ENCODE peak calls at places on chromosomes 6 and 20, in six cellular contexts. F, E, J, R, W and V are unnamed samples.

GRCh38 chr6:73032586-73032985 is 192.7 kb downstream of the KHDC1L start:
- DNase-seq in F (peak), E (peak), J (no peak), R (no peak), W (no peak), V (no peak)

GRCh38 chr20:15708984-15709598 is 864.2 kb downstream of the KIF16B start:
- DNase-seq in F (no peak), E (no peak), J (no peak), R (peak), W (peak), V (peak)

GRCh38 chr6:105611606-105612005 is 208.7 kb upstream of the PREP start:
- DNase-seq in F (no peak), E (no peak), J (no peak), R (no peak), W (no peak), V (no peak)

GRCh38 chr6:43849844-43850243 is 79.8 kb downstream of the VEGFA start:
- DNase-seq in F (peak), E (no peak), J (no peak), R (no peak), W (no peak), V (peak)

GRCh38 chr20:23340524-23340923 is 10.1 kb upstream of the NXT1 start:
- DNase-seq in F (peak), E (peak), J (peak), R (peak), W (peak), V (peak)

GRCh38 chr6:161660666-161661571 is 387.1 kb upstream of the AGPAT4 start:
- DNase-seq in F (no peak), E (no peak), J (no peak), R (no peak), W (no peak), V (peak)

GRCh38 chr6:11712760-11713159 is 65.8 kb downstream of the ADTRP start:
- DNase-seq in F (peak), E (no peak), J (no peak), R (no peak), W (no peak), V (no peak)

GRCh38 chr20:17822039-17822438 is 122.3 kb downstream of the BANF2 start:
- DNase-seq in F (peak), E (no peak), J (no peak), R (no peak), W (no peak), V (no peak)

GRCh38 chr6:151679081-151679480 is 128.4 kb upstream of the ESR1 start:
- DNase-seq in F (peak), E (peak), J (no peak), R (no peak), W (no peak), V (no peak)

GRCh38 chr6:119129968-119130484 is 51.6 kb upstream of the FAM184A start:
- DNase-seq in F (peak), E (peak), J (no peak), R (no peak), W (no peak), V (no peak)

GRCh38 chr6:10451828-10452509 is 37.1 kb upstream of the TFAP2A start:
- DNase-seq in F (peak), E (peak), J (no peak), R (no peak), W (no peak), V (no peak)

GRCh38 chr6:170084166-170084730 is 206.6 kb downstream of the DLL1 start:
- DNase-seq in F (no peak), E (no peak), J (no peak), R (no peak), W (peak), V (no peak)

GRCh38 chr20:12305555-12305954 is 387.9 kb downstream of the BTBD3 start:
- DNase-seq in F (no peak), E (no peak), J (no peak), R (no peak), W (no peak), V (no peak)

GRCh38 chr6:41530476-41530875 is 15.7 kb upstream of the FOXP4 start:
- DNase-seq in F (no peak), E (no peak), J (no peak), R (no peak), W (no peak), V (no peak)

GRCh38 chr6:13453771-13454251 is 33.6 kb downstream of the GFOD1 start:
- DNase-seq in F (no peak), E (peak), J (peak), R (no peak), W (no peak), V (peak)

GRCh38 chr20:54433653-54434052 is 41.7 kb upstream of the DOK5 start:
- DNase-seq in F (no peak), E (no peak), J (no peak), R (no peak), W (no peak), V (no peak)

GRCh38 chr6:4291453-4292403 is 156.4 kb upstream of the ECI2 start:
- DNase-seq in F (peak), E (peak), J (no peak), R (no peak), W (no peak), V (no peak)

GRCh38 chr6:125789576-125790402 is 971 bp upstream of the NCOA7 start:
- DNase-seq in F (peak), E (peak), J (peak), R (peak), W (peak), V (peak)

GRCh38 chr6:125956506-125957390 is at the start of gene HINT3:
- DNase-seq in F (peak), E (peak), J (peak), R (peak), W (peak), V (peak)

GRCh38 chr6:35213824-35214756 is at the start of gene SCUBE3:
- DNase-seq in F (peak), E (peak), J (peak), R (no peak), W (peak), V (peak)

GRCh38 chr6:7311920-7312615 is 931 bp downstream of the SSR1 start:
- DNase-seq in F (peak), E (peak), J (peak), R (no peak), W (no peak), V (no peak)

GRCh38 chr20:2519115-2519815 is 10.6 kb upstream of the ZNF343 start:
- DNase-seq in F (peak), E (no peak), J (no peak), R (no peak), W (no peak), V (no peak)

GRCh38 chr20:39057143-39057542 is 95.0 kb downstream of the DHX35 start:
- DNase-seq in F (no peak), E (no peak), J (no peak), R (no peak), W (no peak), V (no peak)

GRCh38 chr6:146578054-146578453 is 20.7 kb upstream of the ADGB start:
- DNase-seq in F (peak), E (peak), J (no peak), R (no peak), W (no peak), V (no peak)

GRCh38 chr6:160137989-160138835 is 16.6 kb downstream of the SLC22A1 start:
- DNase-seq in F (peak), E (peak), J (peak), R (peak), W (no peak), V (peak)

GRCh38 chr6:157226026-157226639 is 97.2 kb downstream of the TMEM242 start:
- DNase-seq in F (peak), E (peak), J (no peak), R (no peak), W (no peak), V (no peak)

GRCh38 chr6:108584323-108584722 is 23.6 kb downstream of the FOXO3 start:
- DNase-seq in F (no peak), E (no peak), J (no peak), R (no peak), W (no peak), V (no peak)

GRCh38 chr6:32081168-32081624 is 27.9 kb downstream of the TNXB start:
- DNase-seq in F (peak), E (peak), J (no peak), R (no peak), W (peak), V (no peak)

GRCh38 chr6:170152989-170153388 is 137.9 kb downstream of the DLL1 start:
- DNase-seq in F (peak), E (peak), J (peak), R (no peak), W (no peak), V (peak)

GRCh38 chr6:137799950-137800568 is 67.0 kb upstream of the TNFAIP3 start:
- DNase-seq in F (peak), E (no peak), J (peak), R (peak), W (no peak), V (peak)

GRCh38 chr6:45512594-45512993 is 134.9 kb upstream of the SUPT3H start:
- DNase-seq in F (no peak), E (no peak), J (no peak), R (no peak), W (no peak), V (no peak)

GRCh38 chr20:37727957-37728634 is 34.3 kb downstream of the CTNNBL1 start:
- DNase-seq in F (peak), E (no peak), J (no peak), R (no peak), W (no peak), V (no peak)

GRCh38 chr20:582204-582603 is 27.9 kb downstream of the TCF15 start:
- DNase-seq in F (no peak), E (no peak), J (no peak), R (no peak), W (no peak), V (no peak)

GRCh38 chr6:139588076-139588639 is 213.7 kb upstream of the CITED2 start:
- DNase-seq in F (peak), E (peak), J (peak), R (no peak), W (no peak), V (peak)

GRCh38 chr6:11251553-11252358 is 19.3 kb upstream of the NEDD9 start:
- DNase-seq in F (peak), E (peak), J (peak), R (no peak), W (peak), V (no peak)

GRCh38 chr6:51277471-51277870 is 458.8 kb downstream of the TFAP2B start:
- DNase-seq in F (no peak), E (no peak), J (no peak), R (no peak), W (no peak), V (no peak)

GRCh38 chr6:106094261-106094963 is 8.3 kb downstream of the PRDM1 start:
- DNase-seq in F (no peak), E (no peak), J (no peak), R (no peak), W (no peak), V (no peak)

GRCh38 chr6:139334791-139335446 is 39.5 kb downstream of the CITED2 start:
- DNase-seq in F (peak), E (peak), J (no peak), R (no peak), W (no peak), V (no peak)

GRCh38 chr6:97656236-97656635 is 373.2 kb upstream of the MMS22L start:
- DNase-seq in F (no peak), E (no peak), J (peak), R (no peak), W (no peak), V (peak)

GRCh38 chr6:35392111-35392702 is 49.8 kb downstream of the PPARD start:
- DNase-seq in F (no peak), E (no peak), J (peak), R (no peak), W (no peak), V (peak)